ENCODE peak calls at places on chromosomes 16 and 17, in six cellular contexts. N is K562, F is HepG2, A is H1, V is GM12878, K is GM12891. I is an unnamed sample.

GRCh38 chr16:50395763-50396710 is 27.2 kb upstream of the BRD7 start:
- DNase-seq in K (no peak), N (peak; percentile 40), F (no peak), V (no peak), A (peak; percentile 26), I (no peak)

GRCh38 chr16:81480856-81481821 is 36.5 kb downstream of the CMIP start:
- DNase-seq in V (peak; percentile 97), F (peak; percentile 94), A (no peak), N (peak; percentile 91), K (peak; percentile 89), I (peak; percentile 87)

GRCh38 chr17:5825717-5826330 is 241.5 kb upstream of the NLRP1 start:
- DNase-seq in F (no peak), V (no peak), K (no peak), N (no peak), A (no peak), I (no peak)

GRCh38 chr17:32494621-32495346 is 8.0 kb downstream of the CDK5R1 start:
- DNase-seq in A (no peak), K (no peak), F (no peak), V (no peak), N (no peak), I (no peak)

GRCh38 chr16:81071816-81072215 is 5.2 kb downstream of the C16orf46 start:
- DNase-seq in A (no peak), N (peak; percentile 63), K (no peak), F (peak; percentile 63), V (no peak), I (no peak)

GRCh38 chr16:57534881-57535658 is 1.3 kb downstream of the CCDC102A start:
- DNase-seq in V (no peak), F (no peak), N (no peak), K (no peak), A (peak; percentile 51), I (no peak)

GRCh38 chr17:37146578-37147119 is 197.9 kb downstream of the AATF start:
- DNase-seq in K (no peak), F (no peak), N (no peak), A (no peak), V (no peak), I (no peak)

GRCh38 chr17:65576939-65577338 is 15.5 kb upstream of the AXIN2 start:
- DNase-seq in N (no peak), A (no peak), K (no peak), F (no peak), V (no peak), I (no peak)

GRCh38 chr17:73226556-73227172 is 33.8 kb downstream of the COG1 start:
- DNase-seq in A (no peak), K (no peak), F (peak; percentile 18), N (no peak), V (no peak), I (no peak)

GRCh38 chr17:5587431-5588032 is 3.2 kb upstream of the NLRP1 start:
- DNase-seq in N (peak; percentile 73), A (no peak), K (no peak), V (no peak), F (peak; percentile 81), I (peak; percentile 38)

GRCh38 chr16:76345093-76345735 is 68.0 kb downstream of the CNTNAP4 start:
- DNase-seq in N (no peak), V (no peak), F (no peak), A (no peak), K (no peak), I (no peak)

GRCh38 chr16:81367821-81368220 is 53.1 kb downstream of the GAN start:
- DNase-seq in K (no peak), A (no peak), N (no peak), V (no peak), F (no peak), I (no peak)

GRCh38 chr17:76935331-76935730 is 67.1 kb downstream of the MGAT5B start:
- DNase-seq in F (no peak), V (no peak), A (no peak), K (no peak), N (no peak), I (no peak)

GRCh38 chr17:31695456-31696090 is 163.5 kb downstream of the COPRS start:
- DNase-seq in N (no peak), V (no peak), K (no peak), A (no peak), F (no peak), I (no peak)

GRCh38 chr17:3687949-3688614 is 7.9 kb downstream of the P2RX5 start:
- DNase-seq in N (peak; percentile 33), K (no peak), F (no peak), A (peak; percentile 52), V (no peak), I (no peak)

DNA sequence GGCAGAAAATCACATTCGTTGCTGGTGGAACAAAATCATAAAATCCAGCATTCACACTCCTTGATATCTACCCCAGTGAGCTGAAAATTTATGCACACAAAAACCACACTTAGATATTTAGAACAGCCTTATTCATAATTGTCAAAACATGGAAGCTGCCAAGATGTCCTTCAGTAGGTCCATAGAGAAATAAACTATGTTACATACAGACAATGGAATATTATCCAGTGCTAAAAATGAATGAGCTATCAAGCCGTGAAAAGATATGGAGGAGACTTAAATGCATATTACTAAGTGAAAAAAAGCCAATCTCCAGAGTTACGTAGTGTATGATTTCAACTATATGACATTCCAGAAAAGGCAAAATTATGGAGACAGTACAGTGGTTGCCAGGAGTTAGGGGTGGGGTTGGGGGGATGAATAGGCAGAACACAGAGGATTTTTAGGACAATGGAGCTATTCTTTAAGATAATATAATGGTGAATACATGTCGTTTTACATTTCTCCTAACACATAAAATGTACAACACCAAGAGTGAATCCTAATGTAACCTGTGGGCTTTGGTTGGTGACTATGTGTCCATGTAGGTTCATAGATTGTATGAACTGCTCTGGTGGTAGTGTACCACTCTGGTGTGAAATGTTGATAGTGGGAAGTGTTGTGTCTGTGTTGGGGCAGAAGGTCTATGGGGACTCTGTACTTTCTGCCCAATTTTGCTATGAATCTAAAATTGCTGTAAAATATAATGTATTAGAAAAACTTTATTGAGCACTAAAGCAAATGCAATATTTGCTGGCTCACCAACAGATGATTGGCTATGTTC is 122.6 kb downstream of the USP22 start:
- DNase-seq in A (no peak), N (no peak), F (no peak), V (no peak), K (no peak), I (no peak)
- TF ChIP-seq TAF1 in A (no peak), N (no peak), F (no peak), V (no peak), K (no peak), I (no peak)

DNA sequence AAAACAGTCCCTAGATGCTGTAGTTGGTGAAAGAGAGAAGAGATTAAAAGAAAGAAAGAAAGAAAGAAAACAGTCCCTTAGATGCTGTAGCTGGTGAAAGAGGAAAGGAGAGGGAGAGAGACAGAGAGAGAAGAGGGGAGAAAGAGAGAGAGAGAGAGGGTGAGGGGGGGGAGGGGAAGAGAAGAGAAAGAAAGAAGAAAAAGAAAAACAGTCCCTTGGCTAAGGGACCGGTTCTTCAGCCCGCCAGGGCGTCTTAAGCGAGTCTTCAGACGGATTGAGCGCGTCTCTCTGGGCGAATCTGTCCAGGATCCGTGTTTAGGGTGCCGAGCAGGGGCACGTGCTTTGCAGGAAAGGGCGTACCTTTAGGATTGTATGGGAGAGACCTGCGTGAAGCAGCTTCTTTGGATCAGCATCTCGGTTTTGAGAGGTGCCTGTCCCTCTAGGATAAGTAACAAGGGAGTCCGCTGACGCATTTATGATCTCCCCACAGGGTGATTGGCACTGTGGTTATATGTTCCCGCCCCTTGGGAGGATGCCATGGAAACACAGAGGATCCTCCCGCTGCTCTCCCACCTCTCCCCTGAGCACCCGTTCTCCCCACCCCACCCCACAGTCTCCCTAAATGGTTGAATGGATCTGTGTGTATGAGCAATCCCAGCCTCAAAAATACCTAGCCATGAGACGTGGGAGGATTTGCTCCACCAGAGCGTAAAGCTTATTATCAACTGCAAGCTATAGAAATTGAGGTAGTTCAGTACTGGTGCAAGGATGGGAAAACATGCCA is 16.7 kb downstream of the GNGT2 start:
- DNase-seq in F (no peak), V (peak; percentile 98), K (no peak), N (peak; percentile 67), A (peak; percentile 72), I (no peak)
- TF ChIP-seq POLR2A in F (no peak), V (peak; percentile 59), K (peak; percentile 80), N (no peak), A (no peak), I (peak; percentile 8)

GRCh38 chr17:80283116-80283852 is 22.6 kb downstream of the RNF213 start:
- DNase-seq in N (no peak), A (no peak), V (no peak), K (no peak), F (no peak), I (no peak)

GRCh38 chr17:80284631-80285030 is 24.0 kb downstream of the RNF213 start:
- DNase-seq in F (no peak), K (no peak), V (no peak), A (no peak), N (peak; percentile 71), I (no peak)

GRCh38 chr17:80277751-80278671 is 17.4 kb downstream of the RNF213 start:
- DNase-seq in A (no peak), K (no peak), V (no peak), N (no peak), F (no peak), I (no peak)

GRCh38 chr17:80281516-80281915 is 20.9 kb downstream of the RNF213 start:
- DNase-seq in V (no peak), A (no peak), N (no peak), F (no peak), K (no peak), I (no peak)

GRCh38 chr17:80279895-80280294 is 19.2 kb downstream of the RNF213 start:
- DNase-seq in N (no peak), A (no peak), K (no peak), F (no peak), V (no peak), I (no peak)
- TF ChIP-seq TAF1 in N (no peak), A (no peak), K (no peak), F (no peak), V (no peak), I (no peak)

GRCh38 chr17:79944251-79944812 is 91.3 kb downstream of the TBC1D16 start:
- DNase-seq in N (no peak), A (no peak), K (no peak), F (no peak), V (no peak), I (no peak)
- TF ChIP-seq POLR2A in N (no peak), A (no peak), K (no peak), F (no peak), V (no peak), I (no peak)

GRCh38 chr16:88347656-88348376 is 34.9 kb upstream of the ZNF469 start:
- DNase-seq in V (no peak), N (no peak), A (no peak), F (no peak), K (peak; percentile 61), I (peak; percentile 55)
- TF ChIP-seq TAF1 in V (no peak), N (no peak), A (no peak), F (no peak), K (no peak), I (no peak)

GRCh38 chr16:89689142-89689541 is 2.7 kb downstream of the CDK10 start:
- DNase-seq in N (no peak), F (no peak), K (no peak), A (no peak), V (no peak), I (no peak)

GRCh38 chr16:89688395-89688794 is 1.9 kb downstream of the CDK10 start:
- DNase-seq in N (no peak), V (no peak), K (no peak), A (no peak), F (no peak), I (no peak)

GRCh38 chr16:89687092-89687940 is 827 bp downstream of the CDK10 start:
- DNase-seq in F (peak; percentile 99), A (no peak), N (peak; percentile 48), K (no peak), V (peak; percentile 24), I (no peak)

GRCh38 chr16:89685916-89686315 is 573 bp upstream of the CDK10 start:
- DNase-seq in N (no peak), A (no peak), K (no peak), F (no peak), V (no peak), I (no peak)

GRCh38 chr16:89686520-89687091 is at the start of gene CDK10:
- DNase-seq in A (peak; percentile 99), N (peak; percentile 95), F (no peak), V (peak; percentile 61), K (peak; percentile 96), I (peak; percentile 92)
- TF ChIP-seq POLR2A in A (peak; percentile 85), N (peak; percentile 96), F (no peak), V (peak; percentile 90), K (peak; percentile 91), I (peak; percentile 95)

I was measured in GM12892.